ENCODE peak calls at places on chromosomes 4 and X, in seven cellular contexts. W is IMR-90, T is K562, H is H1, G is GM12878, Q is HCT116, Y is HepG2. D is an unnamed sample.

GRCh38 chr4:152154433-152154832 is 381.5 kb downstream of the FBXW7 start:
- DNase-seq in W (no peak), Y (no peak), T (no peak), Q (no peak), G (no peak), H (no peak), D (no peak)

GRCh38 chr4:82584921-82585320 is 23.1 kb upstream of the TMEM150C start:
- DNase-seq in W (no peak), Y (no peak), T (no peak), G (no peak), Q (no peak), H (no peak), D (no peak)

GRCh38 chr4:28555851-28556250 is 1695.2 kb downstream of the STIM2 start:
- DNase-seq in W (peak; percentile 5), H (no peak), T (no peak), Y (no peak), Q (no peak), G (no peak), D (peak; percentile 59)

GRCh38 chr4:87543835-87544461 is 14.8 kb upstream of the SPARCL1 start:
- DNase-seq in T (peak; percentile 17), Q (peak; percentile 38), W (peak; percentile 52), G (no peak), H (no peak), Y (peak; percentile 4), D (peak; percentile 48)

GRCh38 chrX:153766871-153767673 is 3.0 kb downstream of the PLXNB3 start:
- DNase-seq in Q (no peak), T (peak; percentile 2), G (no peak), H (no peak), W (no peak), Y (no peak), D (no peak)

GRCh38 chr4:137310593-137311490 is 221.5 kb downstream of the PCDH18 start:
- DNase-seq in W (peak; percentile 91), Q (no peak), G (no peak), H (no peak), T (no peak), Y (no peak), D (no peak)

GRCh38 chr4:73446336-73446938 is 10.4 kb downstream of the AFP start:
- DNase-seq in Q (peak; percentile 48), T (peak; percentile 53), Y (peak; percentile 78), H (no peak), W (peak; percentile 63), G (no peak), D (peak; percentile 40)

GRCh38 chr4:73917081-73917501 is 47.9 kb downstream of the CXCL1 start:
- DNase-seq in Q (no peak), H (no peak), Y (no peak), G (no peak), T (no peak), W (peak; percentile 96), D (peak; percentile 23)

GRCh38 chrX:50107470-50107869 is 93.3 kb downstream of the AKAP4 start:
- DNase-seq in G (no peak), Y (no peak), T (no peak), Q (no peak), W (no peak), H (no peak), D (no peak)

GRCh38 chr4:72112514-72113156 is 80.8 kb downstream of the NPFFR2 start:
- DNase-seq in Y (peak; percentile 32), W (peak; percentile 76), H (no peak), T (peak; percentile 13), G (peak; percentile 88), Q (peak; percentile 39), D (peak; percentile 1)

GRCh38 chr4:109548655-109549054 is 11.4 kb upstream of the MCUB start:
- DNase-seq in T (no peak), G (no peak), Y (no peak), W (peak; percentile 92), H (no peak), Q (no peak), D (peak; percentile 94)

GRCh38 chr4:130071746-130072145 is 975.8 kb downstream of the C4orf33 start:
- DNase-seq in G (no peak), W (no peak), Q (no peak), H (no peak), T (no peak), Y (no peak), D (no peak)

GRCh38 chr4:141654098-141654497 is 17.7 kb downstream of the IL15 start:
- DNase-seq in T (no peak), G (no peak), Q (no peak), H (peak; percentile 19), W (peak; percentile 47), Y (no peak), D (peak; percentile 82)

GRCh38 chrX:19017271-19017670 is 33.4 kb upstream of the PHKA2 start:
- DNase-seq in H (no peak), G (no peak), Q (no peak), W (peak; percentile 17), T (peak; percentile 49), Y (peak; percentile 13), D (no peak)

GRCh38 chr4:102536768-102537167 is 35.6 kb downstream of the NFKB1 start:
- DNase-seq in T (no peak), Y (no peak), G (no peak), Q (no peak), H (no peak), W (no peak), D (no peak)

GRCh38 chr4:147714575-147715401 is 17.1 kb upstream of the ARHGAP10 start:
- DNase-seq in Y (no peak), H (no peak), Q (no peak), G (no peak), T (no peak), W (peak; percentile 90), D (peak; percentile 81)

GRCh38 chrX:85499400-85499799 is 119.9 kb upstream of the POF1B start:
- DNase-seq in Y (no peak), G (no peak), H (no peak), Q (no peak), W (no peak), T (no peak), D (no peak)

GRCh38 chrX:115690554-115691216 is 129.7 kb downstream of the PLS3 start:
- DNase-seq in T (peak; percentile 35), H (peak; percentile 54), G (peak; percentile 23), Q (peak; percentile 37), W (peak; percentile 79), Y (peak; percentile 19), D (peak; percentile 85)

GRCh38 chrX:31706456-31706855 is 634.6 kb upstream of the FTHL17 start:
- DNase-seq in H (no peak), Q (no peak), G (no peak), W (no peak), T (no peak), Y (no peak), D (no peak)

GRCh38 chr4:31461425-31461824 is 741.3 kb downstream of the PCDH7 start:
- DNase-seq in Y (no peak), T (no peak), H (no peak), Q (peak; percentile 81), W (no peak), G (no peak), D (no peak)

GRCh38 chr4:32631824-32632223 is 1911.7 kb downstream of the PCDH7 start:
- DNase-seq in H (no peak), Y (no peak), G (no peak), T (no peak), Q (no peak), W (no peak), D (no peak)

GRCh38 chrX:115058276-115058675 is 40.9 kb upstream of the IL13RA2 start:
- DNase-seq in T (no peak), Y (no peak), W (peak; percentile 91), Q (no peak), G (no peak), H (no peak), D (peak; percentile 72)

GRCh38 chr4:97759785-97760184 is 383.5 kb downstream of the STPG2 start:
- DNase-seq in Y (no peak), G (no peak), W (no peak), H (no peak), Q (no peak), T (no peak), D (peak; percentile 76)

GRCh38 chr4:126097155-126097554 is 782.4 kb downstream of the FAT4 start:
- DNase-seq in Y (no peak), T (no peak), H (no peak), W (no peak), Q (no peak), G (no peak), D (no peak)

GRCh38 chr4:10461091-10461849 is 4.0 kb upstream of the ZNF518B start:
- DNase-seq in T (peak; percentile 85), G (peak; percentile 31), Q (no peak), W (peak; percentile 57), Y (no peak), H (no peak), D (peak; percentile 67)

DNA sequence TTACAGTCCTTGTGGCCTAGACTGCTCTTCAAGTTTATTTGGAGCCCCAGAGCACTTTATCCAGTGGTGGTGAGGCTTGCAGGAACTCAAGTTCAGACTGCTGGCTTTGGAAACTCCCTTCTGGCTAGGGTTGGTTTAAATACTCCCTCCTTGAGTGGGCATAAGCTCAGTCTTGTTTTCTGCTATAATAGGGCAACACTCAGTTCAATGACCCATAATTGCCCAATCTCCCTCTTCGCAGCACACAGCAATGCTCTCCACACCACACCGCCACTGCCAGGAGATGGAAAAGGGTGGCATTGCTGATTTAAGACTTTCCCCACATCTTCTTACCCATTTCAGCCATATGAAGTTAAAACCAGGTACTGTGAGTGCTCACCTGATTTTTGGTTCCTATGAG is 27.9 kb upstream of the USP38 start:
- DNase-seq in Q (no peak), Y (no peak), G (no peak), H (no peak), T (no peak), W (no peak), D (no peak)
- TF ChIP-seq POLR2A in Q (no peak), Y (no peak), G (no peak), H (no peak), T (no peak), W (no peak), D (no peak)

GRCh38 chrX:140467211-140467610 is 37.7 kb downstream of the SOX3 start:
- DNase-seq in Q (no peak), G (no peak), T (no peak), W (no peak), Y (no peak), H (no peak), D (no peak)
- H2AFZ ChIP-seq in Q (no peak overlapping the region), G (no peak overlapping the region), T (no peak overlapping the region), W (no peak overlapping the region), Y (no peak overlapping the region), H (no peak overlapping the region), D (no peak overlapping the region)

GRCh38 chrX:94492541-94492940 is 818.5 kb downstream of the FAM133A start:
- DNase-seq in G (no peak), W (no peak), Q (no peak), H (peak; percentile 33), T (no peak), Y (no peak), D (no peak)
- TF ChIP-seq POLR2A in G (no peak), W (no peak), Q (no peak), H (no peak), T (no peak), Y (no peak), D (no peak)

GRCh38 chr4:183772361-183772760 is 113.3 kb downstream of the TRAPPC11 start:
- DNase-seq in H (no peak), T (no peak), G (no peak), Y (no peak), Q (no peak), W (no peak), D (no peak)
- H2AFZ ChIP-seq in H (no peak overlapping the region), T (no peak overlapping the region), G (no peak overlapping the region), Y (no peak overlapping the region), Q (no peak overlapping the region), W (no peak overlapping the region), D (no peak overlapping the region)

GRCh38 chrX:54182194-54182863 is 725 bp downstream of the FAM120C start:
- DNase-seq in W (no peak), Q (peak; percentile 27), G (no peak), T (peak; percentile 39), H (no peak), Y (peak; percentile 18), D (peak; percentile 47)
- TF ChIP-seq POLR2A in W (no peak), Q (peak; percentile 50), G (peak; percentile 81), T (peak; percentile 47), H (peak; percentile 69), Y (peak; percentile 67), D (peak; percentile 45)

GRCh38 chr4:7067147-7067522 is 729 bp downstream of the GRPEL1 start:
- DNase-seq in W (no peak), G (no peak), Q (no peak), H (no peak), T (no peak), Y (peak; percentile 40), D (peak; percentile 44)
- H2AFZ ChIP-seq in W (peak overlapping the region; percentile 97), G (peak overlapping the region; percentile 67), Q (no peak overlapping the region), H (no peak overlapping the region), T (peak overlapping the region; percentile 44), Y (no peak overlapping the region), D (peak overlapping the region; percentile 43)